ENCODE peak calls at places on chromosomes 7 and 10, in five cellular contexts. Z is activated T-helper 1 cell treated with anti-CD3 and anti-CD28 coated beads, Interleukin-2, amount 50 U/mL, for 16 hours; O is HEK293T; J is GM19239; R is NCI-H510A. N is an unnamed sample.

GRCh38 chr10:71094712-71095390 is 117.5 kb upstream of the UNC5B start:
- DNase-seq in Z (no peak), O (no peak), J (no peak), R (no peak), N (no peak)

GRCh38 chr7:6251653-6252052 is 20.8 kb downstream of the CYTH3 start:
- DNase-seq in Z (no peak), O (no peak), J (no peak), R (no peak), N (no peak)

GRCh38 chr7:146175716-146176115 is 59.1 kb downstream of the CNTNAP2 start:
- DNase-seq in Z (no peak), O (peak; percentile 27), J (no peak), R (no peak), N (no peak)

GRCh38 chr7:98250789-98251188 is 1.2 kb downstream of the TECPR1 start:
- DNase-seq in Z (peak; percentile 13), O (no peak), J (no peak), R (peak; percentile 3), N (no peak)

GRCh38 chr7:132944774-132945173 is 137.1 kb downstream of the CHCHD3 start:
- DNase-seq in Z (no peak), O (no peak), J (no peak), R (no peak), N (no peak)

GRCh38 chr7:13988011-13988410 is 1.5 kb downstream of the ETV1 start:
- DNase-seq in Z (no peak), O (no peak), J (no peak), R (no peak), N (no peak)

GRCh38 chr7:70498633-70499032 is 633.3 kb upstream of the GALNT17 start:
- DNase-seq in Z (no peak), O (no peak), J (no peak), R (no peak), N (no peak)

GRCh38 chr7:150855046-150855445 is 2.7 kb downstream of the AOC1 start:
- DNase-seq in Z (no peak), O (no peak), J (no peak), R (no peak), N (no peak)

GRCh38 chr10:90915141-90916075 is 5.5 kb downstream of the ANKRD1 start:
- DNase-seq in Z (no peak), O (no peak), J (no peak), R (no peak), N (no peak)

GRCh38 chr7:132739271-132739955 is 163.1 kb upstream of the PLXNA4 start:
- DNase-seq in Z (no peak), O (no peak), J (no peak), R (no peak), N (peak; percentile 60)

GRCh38 chr10:77782328-77783061 is 144.1 kb downstream of the DLG5 start:
- DNase-seq in Z (no peak), O (no peak), J (no peak), R (no peak), N (no peak)